ENCODE peak calls at places on chromosomes 7 and 10, in four cellular contexts. Y is activated T-cell treated with anti-CD3 and anti-CD28 coated beads for 1 hour, C is transverse colon, X is Panc1. S is an unnamed sample.

GRCh38 chr10:48802611-48803046 is 118.0 kb downstream of the WDFY4 start:
- DNase-seq in Y (no peak), C (no peak), X (no peak), S (no peak)

GRCh38 chr10:70379581-70380176 is 2.7 kb downstream of the LRRC20 start:
- DNase-seq in Y (no peak), C (no peak), X (no peak), S (no peak)

GRCh38 chr10:122878799-122879338 is 512 bp downstream of the FAM24B start:
- DNase-seq in Y (no peak), C (peak), X (no peak), S (peak)

GRCh38 chr7:69764071-69764470 is 165.8 kb downstream of the AUTS2 start:
- DNase-seq in Y (no peak), C (no peak), X (no peak), S (peak)

GRCh38 chr7:28207486-28208158 is 27.0 kb upstream of the JAZF1 start:
- DNase-seq in Y (no peak), C (no peak), X (no peak), S (no peak)

GRCh38 chr10:60565492-60565891 is 175.8 kb upstream of the ANK3 start:
- DNase-seq in Y (no peak), C (no peak), X (no peak), S (no peak)

GRCh38 chr7:113338297-113338696 is 219.9 kb upstream of the SMIM30 start:
- DNase-seq in Y (no peak), C (no peak), X (no peak), S (peak)

GRCh38 chr7:72098812-72099211 is 313.3 kb downstream of the CALN1 start:
- DNase-seq in Y (no peak), C (no peak), X (no peak), S (no peak)

GRCh38 chr10:6642881-6643280 is 62.8 kb upstream of the PRKCQ start:
- DNase-seq in Y (no peak), C (no peak), X (no peak), S (no peak)

GRCh38 chr7:105209870-105210269 is 178.9 kb downstream of the SRPK2 start:
- DNase-seq in Y (no peak), C (no peak), X (no peak), S (no peak)

GRCh38 chr10:17460732-17461131 is 6.3 kb upstream of the ST8SIA6 start:
- DNase-seq in Y (no peak), C (no peak), X (no peak), S (no peak)

GRCh38 chr7:4794591-4795350 is 19.3 kb downstream of the AP5Z1 start:
- DNase-seq in Y (no peak), C (no peak), X (no peak), S (no peak)

GRCh38 chr10:21532694-21533576 is 1.1 kb upstream of the MLLT10 start:
- DNase-seq in Y (no peak), C (no peak), X (no peak), S (peak)

GRCh38 chr7:149823191-149823630 is 15.0 kb upstream of the ZNF862 start:
- DNase-seq in Y (no peak), C (no peak), X (no peak), S (no peak)

GRCh38 chr7:45088821-45089313 is at the start of gene NACAD:
- DNase-seq in Y (no peak), C (peak), X (no peak), S (peak)

GRCh38 chr7:71761336-71761735 is 629.4 kb downstream of the GALNT17 start:
- DNase-seq in Y (no peak), C (no peak), X (no peak), S (no peak)

GRCh38 chr10:58568428-58568935 is 55.8 kb downstream of the BICC1 start:
- DNase-seq in Y (no peak), C (no peak), X (no peak), S (no peak)

GRCh38 chr10:13054844-13055243 is 45.1 kb upstream of the OPTN start:
- DNase-seq in Y (no peak), C (no peak), X (no peak), S (no peak)

GRCh38 chr7:142503036-142503435 is 245.2 kb upstream of the PRSS58 start:
- DNase-seq in Y (no peak), C (no peak), X (no peak), S (no peak)

GRCh38 chr7:127504715-127505114 is 80.7 kb downstream of the GCC1 start:
- DNase-seq in Y (peak), C (peak), X (no peak), S (no peak)

GRCh38 chr7:11843113-11843765 is 11.2 kb upstream of the THSD7A start:
- DNase-seq in Y (no peak), C (no peak), X (no peak), S (no peak)

GRCh38 chr10:97743169-97743945 is 6.4 kb downstream of the ZFYVE27 start:
- DNase-seq in Y (no peak), C (no peak), X (no peak), S (no peak)

GRCh38 chr7:10343108-10343507 is 630.6 kb upstream of the PHF14 start:
- DNase-seq in Y (no peak), C (no peak), X (no peak), S (no peak)

GRCh38 chr7:158362912-158363905 is 224.4 kb downstream of the PTPRN2 start:
- DNase-seq in Y (no peak), C (no peak), X (no peak), S (no peak)

GRCh38 chr7:151013728-151014497 is 10.4 kb downstream of the ATG9B start:
- DNase-seq in Y (peak), C (peak), X (no peak), S (no peak)

GRCh38 chr7:98300595-98301372 is 19.3 kb downstream of the BRI3 start:
- DNase-seq in Y (no peak), C (no peak), X (no peak), S (no peak)

GRCh38 chr7:29243777-29244655 is 49.4 kb downstream of the CHN2 start:
- DNase-seq in Y (no peak), C (no peak), X (no peak), S (no peak)

GRCh38 chr7:137146552-137146961 is 197.0 kb downstream of the PTN start:
- DNase-seq in Y (no peak), C (no peak), X (no peak), S (no peak)

GRCh38 chr7:50206521-50207250 is 97.8 kb upstream of the IKZF1 start:
- DNase-seq in Y (peak), C (peak), X (no peak), S (no peak)

GRCh38 chr7:155533827-155534690 is 12.3 kb downstream of the CNPY1 start:
- DNase-seq in Y (no peak), C (no peak), X (no peak), S (peak)

GRCh38 chr7:96321670-96322372 is at the start of gene SLC25A13:
- DNase-seq in Y (peak), C (peak), X (peak), S (peak)

GRCh38 chr7:129093867-129094456 is 39.1 kb upstream of the TNPO3 start:
- DNase-seq in Y (no peak), C (no peak), X (no peak), S (no peak)

GRCh38 chr7:38178695-38179344 is 775 bp downstream of the STARD3NL start:
- DNase-seq in Y (peak), C (no peak), X (no peak), S (no peak)

GRCh38 chr7:44824894-44825526 is 22.9 kb downstream of the H2AZ2 start:
- DNase-seq in Y (no peak), C (no peak), X (no peak), S (no peak)

GRCh38 chr7:55152490-55152889 is 133.7 kb downstream of the EGFR start:
- DNase-seq in Y (no peak), C (no peak), X (no peak), S (no peak)